ENCODE peak calls at places on chromosomes 1 and 21, in four cellular contexts. U, K, E and O are unnamed samples.
A peak's percentile ranks its signal among the peaks of the same experiment; 100 is the strongest.

GRCh38 chr1:22826630-22827580 is 116.3 kb downstream of the EPHB2 start:
- DNase-seq in K (no peak), E (no peak), U (no peak), O (no peak)

GRCh38 chr1:9605946-9606455 is 17.3 kb downstream of the TMEM201 start:
- DNase-seq in U (no peak), K (no peak), E (no peak), O (no peak)

GRCh38 chr1:59707216-59707615 is 107.5 kb upstream of the HOOK1 start:
- DNase-seq in U (peak; percentile 96), K (peak; percentile 97), E (peak; percentile 90), O (peak; percentile 89)

GRCh38 chr1:22918644-22919043 is 54.0 kb downstream of the LACTBL1 start:
- DNase-seq in E (no peak), K (no peak), U (no peak), O (no peak)

GRCh38 chr1:181061891-181062777 is 26.4 kb upstream of the IER5 start:
- DNase-seq in K (no peak), E (no peak), U (no peak), O (no peak)

GRCh38 chr1:12184008-12184681 is 17.4 kb downstream of the TNFRSF1B start:
- DNase-seq in E (peak; percentile 66), U (peak; percentile 87), K (peak; percentile 83), O (peak; percentile 66)

GRCh38 chr1:185325413-185325812 is 8.4 kb upstream of the IVNS1ABP start:
- DNase-seq in E (no peak), K (no peak), U (no peak), O (no peak)

GRCh38 chr1:231376101-231376500 is 38.0 kb downstream of the SPRTN start:
- DNase-seq in E (no peak), U (peak; percentile 54), K (no peak), O (no peak)

GRCh38 chr1:210776722-210777121 is 357.2 kb downstream of the KCNH1 start:
- DNase-seq in E (no peak), U (no peak), K (no peak), O (no peak)

GRCh38 chr1:243974451-243975292 is 76.4 kb upstream of the ZBTB18 start:
- DNase-seq in K (no peak), U (peak; percentile 42), E (peak; percentile 16), O (no peak)

GRCh38 chr1:90475623-90476022 is 241.5 kb downstream of the BARHL2 start:
- DNase-seq in U (peak; percentile 2), E (no peak), K (no peak), O (no peak)

GRCh38 chr21:41879190-41879998 is at the start of gene PRDM15:
- DNase-seq in U (peak; percentile 83), E (peak; percentile 65), K (peak; percentile 68), O (peak; percentile 43)

GRCh38 chr1:161215079-161215478 is at the start of gene FCER1G:
- DNase-seq in U (no peak), K (no peak), E (no peak), O (no peak)

GRCh38 chr1:115429884-115430283 is 91.8 kb upstream of the NGF start:
- DNase-seq in E (peak; percentile 28), K (no peak), U (peak; percentile 38), O (no peak)

GRCh38 chr1:193013005-193013404 is 46.2 kb downstream of the UCHL5 start:
- DNase-seq in E (peak; percentile 18), K (peak; percentile 89), U (peak; percentile 91), O (peak; percentile 37)
- H3K4me3 ChIP-seq in E (no peak overlapping the region), K (no peak overlapping the region), U (no peak overlapping the region), O (no peak overlapping the region)

GRCh38 chr1:201847150-201847549 is 18.2 kb downstream of the IPO9 start:
- DNase-seq in U (no peak), K (no peak), E (no peak), O (no peak)

GRCh38 chr1:201848230-201848629 is 19.3 kb downstream of the IPO9 start:
- DNase-seq in U (no peak), E (no peak), K (no peak), O (no peak)

GRCh38 chr1:201851949-201852348 is 23.0 kb downstream of the IPO9 start:
- DNase-seq in E (no peak), U (no peak), K (no peak), O (no peak)

GRCh38 chr1:201849372-201850052 is 20.6 kb downstream of the IPO9 start:
- DNase-seq in E (no peak), U (no peak), K (no peak), O (no peak)

GRCh38 chr1:201850053-201850397 is 21.1 kb downstream of the IPO9 start:
- DNase-seq in K (peak; percentile 52), U (peak; percentile 89), E (peak; percentile 81), O (peak; percentile 65)
- H3K4me3 ChIP-seq in K (no peak overlapping the region), U (no peak overlapping the region), E (no peak overlapping the region), O (no peak overlapping the region)

GRCh38 chr1:16245476-16246196 is 8.7 kb upstream of the CPLANE2 start:
- DNase-seq in K (no peak), U (no peak), E (no peak), O (no peak)

GRCh38 chr1:16243408-16243690 is 6.4 kb upstream of the CPLANE2 start:
- DNase-seq in U (no peak), K (no peak), E (no peak), O (no peak)

GRCh38 chr1:16242556-16243407 is 5.8 kb upstream of the CPLANE2 start:
- DNase-seq in E (no peak), K (no peak), U (no peak), O (no peak)

GRCh38 chr1:16243936-16244649 is 7.1 kb upstream of the CPLANE2 start:
- DNase-seq in E (peak; percentile 72), U (peak; percentile 88), K (peak; percentile 31), O (peak; percentile 58)

GRCh38 chr1:16244650-16245285 is 7.8 kb upstream of the CPLANE2 start:
- DNase-seq in K (no peak), E (no peak), U (no peak), O (no peak)
- H3K4me3 ChIP-seq in K (no peak overlapping the region), E (no peak overlapping the region), U (no peak overlapping the region), O (no peak overlapping the region)

DNA sequence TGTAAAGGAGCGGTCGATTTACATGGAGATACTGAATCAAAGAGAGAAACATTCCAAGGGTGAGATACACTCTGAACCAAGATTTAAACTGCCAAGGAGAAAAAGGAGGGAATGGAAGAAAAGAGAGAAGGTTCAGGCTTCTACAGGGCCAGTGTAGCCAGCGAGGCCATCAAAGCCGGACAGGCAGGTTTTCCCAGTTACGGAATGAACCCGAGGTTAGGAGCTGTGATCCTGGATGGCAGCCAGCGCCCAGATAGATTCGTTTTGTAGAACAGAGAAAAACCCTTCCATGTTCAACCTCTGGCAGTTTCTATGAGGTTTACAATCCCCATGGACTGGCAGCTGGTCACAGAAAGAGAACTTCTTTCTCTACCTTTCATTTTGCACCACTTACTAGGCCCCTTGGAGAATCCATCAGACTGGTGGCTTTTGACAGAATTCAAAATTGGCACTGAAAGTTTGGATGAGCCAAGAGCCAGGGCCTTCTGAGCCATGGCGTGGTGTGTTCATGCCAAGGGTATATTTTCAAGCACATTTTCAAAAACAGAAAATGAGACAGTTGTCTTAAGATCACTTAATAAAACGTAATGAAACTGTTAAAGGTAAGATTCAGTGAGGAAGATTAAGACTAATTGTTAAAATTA is 171.5 kb downstream of the RUNX1 start:
- DNase-seq in K (no peak), U (no peak), E (no peak), O (no peak)
- H3K4me3 ChIP-seq in K (no peak overlapping the region), U (no peak overlapping the region), E (no peak overlapping the region), O (no peak overlapping the region)

DNA sequence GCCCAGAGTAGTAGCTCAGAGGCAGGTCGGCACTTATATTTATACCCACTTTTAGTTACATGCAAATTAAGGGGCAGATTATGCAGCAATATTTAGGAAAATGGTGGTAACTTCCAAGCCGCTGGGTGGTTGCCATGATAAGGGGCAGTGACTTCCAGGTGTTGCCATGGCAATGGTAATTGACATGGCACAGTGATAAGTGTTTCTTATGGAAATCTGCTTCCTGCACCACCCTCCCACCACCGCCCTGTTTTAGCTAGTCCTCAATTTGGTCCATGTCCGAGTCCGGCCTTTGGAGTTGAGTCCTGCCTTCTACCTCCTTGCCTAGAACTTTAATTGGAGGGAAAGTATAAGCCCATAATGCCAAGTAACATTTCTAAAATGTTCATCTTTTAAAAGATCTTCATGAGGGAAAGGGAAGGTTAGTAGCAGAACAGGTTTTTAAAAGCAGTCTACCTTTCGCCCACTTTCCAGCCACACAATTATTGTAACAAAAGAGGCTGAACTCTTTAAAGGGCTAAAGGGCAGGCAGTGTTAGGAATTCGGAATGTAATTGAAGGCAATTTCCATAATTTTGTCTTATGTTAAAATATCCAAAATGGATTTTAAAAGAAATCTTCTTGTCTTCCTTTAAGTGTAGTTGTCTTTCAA is 21.7 kb downstream of the ZBTB8B start:
- DNase-seq in U (no peak), E (no peak), K (no peak), O (no peak)
- H3K4me3 ChIP-seq in U (no peak overlapping the region), E (no peak overlapping the region), K (no peak overlapping the region), O (no peak overlapping the region)

GRCh38 chr1:205321959-205322283 is 376 bp upstream of the NUAK2 start:
- DNase-seq in K (no peak), U (no peak), E (no peak), O (no peak)
- H3K4me3 ChIP-seq in K (peak overlapping the region; percentile 87), U (no peak overlapping the region), E (peak overlapping the region; percentile 92), O (peak overlapping the region; percentile 32)

GRCh38 chr1:93677729-93678128 is 3.9 kb downstream of the BCAR3 start:
- DNase-seq in U (no peak), E (no peak), K (no peak), O (no peak)

GRCh38 chr1:93678491-93678890 is 3.1 kb downstream of the BCAR3 start:
- DNase-seq in K (no peak), U (no peak), E (no peak), O (no peak)

GRCh38 chr1:93679546-93679945 is 2.1 kb downstream of the BCAR3 start:
- DNase-seq in E (no peak), U (peak; percentile 44), K (no peak), O (no peak)

GRCh38 chr1:93680121-93681094 is 1.2 kb downstream of the BCAR3 start:
- DNase-seq in E (peak; percentile 78), U (peak; percentile 93), K (peak; percentile 76), O (peak; percentile 59)

GRCh38 chr1:93678966-93679480 is 2.6 kb downstream of the BCAR3 start:
- DNase-seq in U (peak; percentile 25), E (no peak), K (no peak), O (no peak)
- H3K4me3 ChIP-seq in U (no peak overlapping the region), E (no peak overlapping the region), K (peak overlapping the region; percentile 83), O (peak overlapping the region; percentile 78)